ENCODE peak calls at places on chromosome 9, in five cellular contexts. One of them, this sample, is unnamed.

GRCh38 chr9:92716557-92716956 is 46.6 kb upstream of the IPPK start:
- DNase-seq in midbrain: peak; percentile 41
- DNase-seq in A172: no peak
- DNase-seq in MG63: peak; percentile 35
- DNase-seq in stimulated activated CD8-positive, alpha-beta memory T cell treated with anti-CD3 and anti-CD28 coated beads, Interleukin-4, amount 100 ng/mL, for 48 hours: peak; percentile 98
- DNase-seq in this sample: peak; percentile 76

GRCh38 chr9:91500509-91501011 is 76.9 kb upstream of the NFIL3 start:
- DNase-seq in A172: peak; percentile 96
- DNase-seq in stimulated activated CD8-positive, alpha-beta memory T cell treated with anti-CD3 and anti-CD28 coated beads, Interleukin-4, amount 100 ng/mL, for 48 hours: peak; percentile 47
- DNase-seq in MG63: peak; percentile 77
- DNase-seq in midbrain: no peak
- DNase-seq in this sample: peak; percentile 75

GRCh38 chr9:811101-811531 is 30.4 kb upstream of the DMRT1 start:
- DNase-seq in MG63: peak; percentile 83
- DNase-seq in A172: peak; percentile 69
- DNase-seq in midbrain: no peak
- DNase-seq in stimulated activated CD8-positive, alpha-beta memory T cell treated with anti-CD3 and anti-CD28 coated beads, Interleukin-4, amount 100 ng/mL, for 48 hours: no peak
- DNase-seq in this sample: peak; percentile 30

GRCh38 chr9:135246248-135247173 is 159.0 kb downstream of the OLFM1 start:
- DNase-seq in midbrain: no peak
- DNase-seq in MG63: no peak
- DNase-seq in stimulated activated CD8-positive, alpha-beta memory T cell treated with anti-CD3 and anti-CD28 coated beads, Interleukin-4, amount 100 ng/mL, for 48 hours: no peak
- DNase-seq in A172: no peak
- DNase-seq in this sample: no peak

GRCh38 chr9:94885854-94886447 is 159.5 kb downstream of the AOPEP start:
- DNase-seq in A172: no peak
- DNase-seq in stimulated activated CD8-positive, alpha-beta memory T cell treated with anti-CD3 and anti-CD28 coated beads, Interleukin-4, amount 100 ng/mL, for 48 hours: no peak
- DNase-seq in MG63: no peak
- DNase-seq in midbrain: no peak
- DNase-seq in this sample: no peak

GRCh38 chr9:69577123-69577522 is 95.0 kb downstream of the APBA1 start:
- DNase-seq in MG63: no peak
- DNase-seq in stimulated activated CD8-positive, alpha-beta memory T cell treated with anti-CD3 and anti-CD28 coated beads, Interleukin-4, amount 100 ng/mL, for 48 hours: no peak
- DNase-seq in A172: no peak
- DNase-seq in midbrain: no peak
- DNase-seq in this sample: no peak

GRCh38 chr9:102967979-102968378 is 27.2 kb upstream of the CYLC2 start:
- DNase-seq in A172: no peak
- DNase-seq in MG63: no peak
- DNase-seq in stimulated activated CD8-positive, alpha-beta memory T cell treated with anti-CD3 and anti-CD28 coated beads, Interleukin-4, amount 100 ng/mL, for 48 hours: no peak
- DNase-seq in midbrain: no peak
- DNase-seq in this sample: no peak

GRCh38 chr9:33818832-33819500 is 2.0 kb downstream of the UBE2R2 start:
- DNase-seq in MG63: no peak
- DNase-seq in stimulated activated CD8-positive, alpha-beta memory T cell treated with anti-CD3 and anti-CD28 coated beads, Interleukin-4, amount 100 ng/mL, for 48 hours: no peak
- DNase-seq in midbrain: no peak
- DNase-seq in A172: no peak
- DNase-seq in this sample: peak; percentile 53

GRCh38 chr9:107246259-107247254 is 36.5 kb upstream of the RAD23B start:
- DNase-seq in stimulated activated CD8-positive, alpha-beta memory T cell treated with anti-CD3 and anti-CD28 coated beads, Interleukin-4, amount 100 ng/mL, for 48 hours: no peak
- DNase-seq in A172: no peak
- DNase-seq in midbrain: no peak
- DNase-seq in MG63: no peak
- DNase-seq in this sample: no peak

GRCh38 chr9:136268318-136268717 is 22.7 kb upstream of the QSOX2 start:
- DNase-seq in A172: no peak
- DNase-seq in midbrain: peak; percentile 6
- DNase-seq in MG63: no peak
- DNase-seq in stimulated activated CD8-positive, alpha-beta memory T cell treated with anti-CD3 and anti-CD28 coated beads, Interleukin-4, amount 100 ng/mL, for 48 hours: no peak
- DNase-seq in this sample: no peak

GRCh38 chr9:134661791-134662142 is 20.2 kb downstream of the COL5A1 start:
- DNase-seq in A172: peak; percentile 73
- DNase-seq in stimulated activated CD8-positive, alpha-beta memory T cell treated with anti-CD3 and anti-CD28 coated beads, Interleukin-4, amount 100 ng/mL, for 48 hours: no peak
- DNase-seq in midbrain: no peak
- DNase-seq in MG63: peak; percentile 87
- DNase-seq in this sample: peak; percentile 80

GRCh38 chr9:38176256-38176655 is 107.2 kb upstream of the SHB start:
- DNase-seq in MG63: no peak
- DNase-seq in A172: peak; percentile 59
- DNase-seq in midbrain: no peak
- DNase-seq in stimulated activated CD8-positive, alpha-beta memory T cell treated with anti-CD3 and anti-CD28 coated beads, Interleukin-4, amount 100 ng/mL, for 48 hours: no peak
- DNase-seq in this sample: no peak

GRCh38 chr9:136626740-136627642 is 35.7 kb upstream of the EGFL7 start:
- DNase-seq in stimulated activated CD8-positive, alpha-beta memory T cell treated with anti-CD3 and anti-CD28 coated beads, Interleukin-4, amount 100 ng/mL, for 48 hours: no peak
- DNase-seq in midbrain: no peak
- DNase-seq in A172: no peak
- DNase-seq in MG63: no peak
- DNase-seq in this sample: no peak

GRCh38 chr9:72442212-72442607 is 77.2 kb upstream of the ZFAND5 start:
- DNase-seq in stimulated activated CD8-positive, alpha-beta memory T cell treated with anti-CD3 and anti-CD28 coated beads, Interleukin-4, amount 100 ng/mL, for 48 hours: no peak
- DNase-seq in midbrain: no peak
- DNase-seq in A172: peak; percentile 94
- DNase-seq in MG63: peak; percentile 33
- DNase-seq in this sample: peak; percentile 81

GRCh38 chr9:10251490-10251889 is 361.3 kb downstream of the PTPRD start:
- DNase-seq in midbrain: no peak
- DNase-seq in MG63: no peak
- DNase-seq in A172: peak; percentile 59
- DNase-seq in stimulated activated CD8-positive, alpha-beta memory T cell treated with anti-CD3 and anti-CD28 coated beads, Interleukin-4, amount 100 ng/mL, for 48 hours: no peak
- DNase-seq in this sample: no peak

GRCh38 chr9:82923410-82924242 is 139.3 kb downstream of the RASEF start:
- DNase-seq in A172: no peak
- DNase-seq in MG63: no peak
- DNase-seq in midbrain: no peak
- DNase-seq in stimulated activated CD8-positive, alpha-beta memory T cell treated with anti-CD3 and anti-CD28 coated beads, Interleukin-4, amount 100 ng/mL, for 48 hours: no peak
- DNase-seq in this sample: no peak

GRCh38 chr9:112705773-112706427 is 12.0 kb downstream of the INIP start:
- DNase-seq in MG63: no peak
- DNase-seq in stimulated activated CD8-positive, alpha-beta memory T cell treated with anti-CD3 and anti-CD28 coated beads, Interleukin-4, amount 100 ng/mL, for 48 hours: no peak
- DNase-seq in A172: no peak
- DNase-seq in midbrain: peak; percentile 56
- DNase-seq in this sample: no peak

GRCh38 chr9:68530618-68531017 is 10.1 kb downstream of the TMEM252 start:
- DNase-seq in midbrain: no peak
- DNase-seq in MG63: no peak
- DNase-seq in stimulated activated CD8-positive, alpha-beta memory T cell treated with anti-CD3 and anti-CD28 coated beads, Interleukin-4, amount 100 ng/mL, for 48 hours: no peak
- DNase-seq in A172: no peak
- DNase-seq in this sample: no peak

GRCh38 chr9:112035166-112035816 is 138.7 kb downstream of the UGCG start:
- DNase-seq in stimulated activated CD8-positive, alpha-beta memory T cell treated with anti-CD3 and anti-CD28 coated beads, Interleukin-4, amount 100 ng/mL, for 48 hours: no peak
- DNase-seq in A172: no peak
- DNase-seq in MG63: no peak
- DNase-seq in midbrain: no peak
- DNase-seq in this sample: no peak

GRCh38 chr9:130193531-130194405 is 21.6 kb downstream of the NCS1 start:
- DNase-seq in MG63: no peak
- DNase-seq in stimulated activated CD8-positive, alpha-beta memory T cell treated with anti-CD3 and anti-CD28 coated beads, Interleukin-4, amount 100 ng/mL, for 48 hours: no peak
- DNase-seq in midbrain: no peak
- DNase-seq in A172: no peak
- DNase-seq in this sample: no peak

GRCh38 chr9:17810728-17811634 is 232.1 kb downstream of the SH3GL2 start:
- DNase-seq in midbrain: peak; percentile 76
- DNase-seq in stimulated activated CD8-positive, alpha-beta memory T cell treated with anti-CD3 and anti-CD28 coated beads, Interleukin-4, amount 100 ng/mL, for 48 hours: peak; percentile 63
- DNase-seq in MG63: peak; percentile 15
- DNase-seq in A172: peak; percentile 48
- DNase-seq in this sample: peak; percentile 60

GRCh38 chr9:101636247-101636646 is 41.5 kb upstream of the PPP3R2 start:
- DNase-seq in A172: no peak
- DNase-seq in MG63: no peak
- DNase-seq in midbrain: no peak
- DNase-seq in stimulated activated CD8-positive, alpha-beta memory T cell treated with anti-CD3 and anti-CD28 coated beads, Interleukin-4, amount 100 ng/mL, for 48 hours: no peak
- DNase-seq in this sample: no peak

GRCh38 chr9:84922051-84922450 is 252.5 kb downstream of the NTRK2 start:
- DNase-seq in MG63: no peak
- DNase-seq in A172: no peak
- DNase-seq in stimulated activated CD8-positive, alpha-beta memory T cell treated with anti-CD3 and anti-CD28 coated beads, Interleukin-4, amount 100 ng/mL, for 48 hours: no peak
- DNase-seq in midbrain: no peak
- DNase-seq in this sample: no peak

GRCh38 chr9:91089405-91090131 is 272.1 kb downstream of the AUH start:
- DNase-seq in A172: peak; percentile 53
- DNase-seq in stimulated activated CD8-positive, alpha-beta memory T cell treated with anti-CD3 and anti-CD28 coated beads, Interleukin-4, amount 100 ng/mL, for 48 hours: no peak
- DNase-seq in midbrain: no peak
- DNase-seq in MG63: no peak
- DNase-seq in this sample: peak; percentile 65

GRCh38 chr9:137710751-137711150 is 91.9 kb downstream of the EHMT1 start:
- DNase-seq in stimulated activated CD8-positive, alpha-beta memory T cell treated with anti-CD3 and anti-CD28 coated beads, Interleukin-4, amount 100 ng/mL, for 48 hours: no peak
- DNase-seq in MG63: no peak
- DNase-seq in A172: no peak
- DNase-seq in midbrain: no peak
- DNase-seq in this sample: no peak

GRCh38 chr9:89436963-89437625 is 60.8 kb downstream of the SEMA4D start:
- DNase-seq in midbrain: no peak
- DNase-seq in stimulated activated CD8-positive, alpha-beta memory T cell treated with anti-CD3 and anti-CD28 coated beads, Interleukin-4, amount 100 ng/mL, for 48 hours: peak; percentile 64
- DNase-seq in MG63: no peak
- DNase-seq in A172: no peak
- DNase-seq in this sample: no peak

GRCh38 chr9:122075135-122076030 is 17.7 kb downstream of the TTLL11 start:
- DNase-seq in MG63: no peak
- DNase-seq in midbrain: no peak
- DNase-seq in stimulated activated CD8-positive, alpha-beta memory T cell treated with anti-CD3 and anti-CD28 coated beads, Interleukin-4, amount 100 ng/mL, for 48 hours: no peak
- DNase-seq in A172: no peak
- DNase-seq in this sample: peak; percentile 51

GRCh38 chr9:32348289-32348688 is 36.2 kb upstream of the ACO1 start:
- DNase-seq in stimulated activated CD8-positive, alpha-beta memory T cell treated with anti-CD3 and anti-CD28 coated beads, Interleukin-4, amount 100 ng/mL, for 48 hours: no peak
- DNase-seq in MG63: no peak
- DNase-seq in midbrain: no peak
- DNase-seq in A172: no peak
- DNase-seq in this sample: no peak

GRCh38 chr9:128787583-128788156 is 617 bp downstream of the TBC1D13 start:
- DNase-seq in stimulated activated CD8-positive, alpha-beta memory T cell treated with anti-CD3 and anti-CD28 coated beads, Interleukin-4, amount 100 ng/mL, for 48 hours: peak; percentile 33
- DNase-seq in MG63: no peak
- DNase-seq in A172: no peak
- DNase-seq in midbrain: no peak
- DNase-seq in this sample: peak; percentile 49

GRCh38 chr9:37028425-37029031 is 5.5 kb downstream of the PAX5 start:
- DNase-seq in midbrain: no peak
- DNase-seq in stimulated activated CD8-positive, alpha-beta memory T cell treated with anti-CD3 and anti-CD28 coated beads, Interleukin-4, amount 100 ng/mL, for 48 hours: no peak
- DNase-seq in MG63: no peak
- DNase-seq in A172: no peak
- DNase-seq in this sample: no peak